ENCODE peak calls at places on chromosome 5, in four cellular contexts. B is endothelial cell of umbilical vein, Q is IMR-90, T is K562. C is an unnamed sample.
A peak's percentile ranks its signal among the peaks of the same experiment; 100 is the strongest.

GRCh38 chr5:180116441-180117377 is 45.1 kb upstream of the RNF130 start:
- DNase-seq in B (no peak), Q (no peak), T (no peak), C (no peak)

GRCh38 chr5:168364738-168365550 is 73.5 kb downstream of the WWC1 start:
- DNase-seq in B (no peak), Q (peak; percentile 63), T (no peak), C (no peak)

GRCh38 chr5:130520211-130520610 is 615.9 kb downstream of the CHSY3 start:
- DNase-seq in B (no peak), Q (no peak), T (no peak), C (no peak)

GRCh38 chr5:67095346-67095871 is 101.2 kb downstream of the CD180 start:
- DNase-seq in B (peak; percentile 78), Q (peak; percentile 33), T (no peak), C (no peak)

GRCh38 chr5:74336286-74336685 is 304.2 kb downstream of the ENC1 start:
- DNase-seq in B (no peak), Q (no peak), T (no peak), C (no peak)

GRCh38 chr5:35183243-35183955 is 46.9 kb downstream of the PRLR start:
- DNase-seq in B (peak; percentile 4), Q (peak; percentile 60), T (no peak), C (no peak)

GRCh38 chr5:124649548-124650501 is 96.6 kb downstream of the ZNF608 start:
- DNase-seq in B (peak; percentile 98), Q (peak; percentile 93), T (peak; percentile 23), C (no peak)

GRCh38 chr5:104186100-104186499 is 623.5 kb upstream of the NUDT12 start:
- DNase-seq in B (no peak), Q (no peak), T (no peak), C (peak; percentile 36)

GRCh38 chr5:96318569-96319100 is 114.4 kb downstream of the PCSK1 start:
- DNase-seq in B (peak; percentile 33), Q (no peak), T (no peak), C (no peak)

GRCh38 chr5:96316017-96316416 is 117.0 kb downstream of the PCSK1 start:
- DNase-seq in B (no peak), Q (peak; percentile 68), T (no peak), C (no peak)

GRCh38 chr5:96312383-96312782 is 120.7 kb downstream of the PCSK1 start:
- DNase-seq in B (no peak), Q (no peak), T (no peak), C (no peak)

GRCh38 chr5:96316487-96316886 is 116.6 kb downstream of the PCSK1 start:
- DNase-seq in B (no peak), Q (no peak), T (no peak), C (no peak)

GRCh38 chr5:96315431-96315830 is 117.6 kb downstream of the PCSK1 start:
- DNase-seq in B (no peak), Q (no peak), T (no peak), C (no peak)
- H3K9me1 ChIP-seq in B (no peaks in the 10 kb centered on the region), Q (peaks cover 3% of the 10 kb centered on the region), T (no peaks in the 10 kb centered on the region), C (no peaks in the 10 kb centered on the region)

DNA sequence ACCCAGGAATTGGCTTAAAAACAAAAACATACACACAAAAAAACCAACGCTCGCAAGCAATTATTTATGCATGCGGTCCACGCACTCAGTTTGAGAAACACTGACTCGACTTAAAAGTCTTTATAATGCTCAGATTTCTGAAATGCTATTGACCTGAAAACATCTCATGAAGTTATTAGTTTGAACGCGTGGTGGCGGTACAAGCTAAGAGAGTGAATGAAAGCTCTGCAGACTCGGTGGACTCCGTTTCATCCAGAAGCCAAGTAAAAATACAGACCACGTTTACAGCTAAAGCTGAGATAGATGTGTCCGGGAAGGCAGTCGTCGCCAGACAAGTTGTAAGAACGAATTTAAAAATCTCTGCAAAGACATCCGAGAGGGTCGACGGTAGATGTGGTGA is at the start of gene PCDHB6:
- DNase-seq in B (peak; percentile 3), Q (peak; percentile 3), T (no peak), C (no peak)
- TF ChIP-seq CTCF in B (peak; percentile 9), Q (no peak), T (peak; percentile 21), C (no peak)

GRCh38 chr5:137761560-137761959 is 7.4 kb upstream of the HNRNPA0 start:
- DNase-seq in B (no peak), Q (no peak), T (no peak), C (no peak)

GRCh38 chr5:137758121-137758520 is 4.0 kb upstream of the HNRNPA0 start:
- DNase-seq in B (no peak), Q (no peak), T (no peak), C (no peak)

GRCh38 chr5:137761020-137761516 is 6.9 kb upstream of the HNRNPA0 start:
- DNase-seq in B (no peak), Q (no peak), T (no peak), C (no peak)

GRCh38 chr5:137758719-137759312 is 4.7 kb upstream of the HNRNPA0 start:
- DNase-seq in B (no peak), Q (no peak), T (no peak), C (peak; percentile 33)

GRCh38 chr5:137760294-137761019 is 6.3 kb upstream of the HNRNPA0 start:
- DNase-seq in B (no peak), Q (no peak), T (no peak), C (no peak)
- H3K9me1 ChIP-seq in B (no peaks in the 10 kb centered on the region), Q (peaks cover 3% of the 10 kb centered on the region), T (no peaks in the 10 kb centered on the region), C (no peaks in the 10 kb centered on the region)

DNA sequence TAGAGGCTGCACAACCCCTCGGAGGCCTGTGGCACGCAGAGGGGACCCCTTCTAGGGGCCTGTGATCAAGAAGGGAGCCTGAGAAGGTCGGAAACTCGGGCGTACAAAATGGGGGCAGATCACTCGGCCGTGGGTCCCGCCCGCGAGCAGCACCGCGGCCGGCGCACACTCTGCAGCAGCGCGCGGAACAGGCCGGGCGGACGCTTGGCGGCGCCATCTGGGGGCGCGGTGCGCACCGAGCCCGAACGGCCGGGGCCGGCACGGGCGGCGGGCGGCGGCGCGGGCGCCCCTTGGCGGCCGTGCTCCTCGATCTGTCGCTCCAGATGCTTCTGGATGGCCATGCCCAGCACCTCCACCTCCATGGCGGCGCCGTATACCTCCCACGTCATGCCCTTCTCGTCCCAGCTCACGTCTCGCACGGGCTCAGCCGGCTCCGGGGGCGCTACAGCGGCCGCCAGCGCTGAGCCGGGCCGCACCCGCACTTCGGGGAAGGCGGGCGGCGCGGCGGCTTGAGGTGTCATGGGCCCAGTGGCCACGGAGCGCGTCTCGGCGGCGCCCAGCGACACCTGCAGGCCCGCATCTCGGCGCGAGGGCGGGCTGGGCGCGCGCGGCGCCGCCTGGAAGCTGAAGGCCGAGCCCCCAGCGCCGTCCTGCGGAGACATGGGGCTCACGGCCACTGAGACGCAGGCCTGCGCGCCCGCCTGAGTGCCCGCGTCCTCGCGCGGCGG is 13.1 kb downstream of the GPRIN1 start:
- DNase-seq in B (peak; percentile 60), Q (no peak), T (no peak), C (no peak)
- TF ChIP-seq CTCF in B (no peak), Q (no peak), T (no peak), C (no peak)

DNA sequence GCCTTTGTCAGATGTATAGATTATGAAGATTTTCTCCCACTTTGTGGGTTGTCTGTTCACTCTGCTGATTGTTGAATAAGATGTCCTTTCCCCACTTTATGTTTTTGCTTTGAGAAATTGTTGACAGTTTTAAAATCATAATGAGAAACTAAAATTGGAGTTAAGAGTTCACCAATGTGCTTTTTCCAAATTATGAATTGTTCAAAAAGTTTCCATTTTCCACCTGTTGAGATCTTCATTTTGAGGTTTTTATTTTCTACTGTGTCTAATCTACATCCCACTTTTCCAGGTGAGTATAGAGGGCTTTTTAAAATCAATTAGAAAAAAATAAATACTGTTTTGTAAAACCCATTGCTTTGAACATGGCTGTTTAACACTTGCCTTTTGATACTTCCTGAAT is 55.8 kb downstream of the LNPEP start:
- DNase-seq in B (no peak), Q (no peak), T (no peak), C (no peak)
- H3K9me1 ChIP-seq in B (no peaks in the 10 kb centered on the region), Q (peaks cover 3% of the 10 kb centered on the region), T (no peaks in the 10 kb centered on the region), C (no peaks in the 10 kb centered on the region)

DNA sequence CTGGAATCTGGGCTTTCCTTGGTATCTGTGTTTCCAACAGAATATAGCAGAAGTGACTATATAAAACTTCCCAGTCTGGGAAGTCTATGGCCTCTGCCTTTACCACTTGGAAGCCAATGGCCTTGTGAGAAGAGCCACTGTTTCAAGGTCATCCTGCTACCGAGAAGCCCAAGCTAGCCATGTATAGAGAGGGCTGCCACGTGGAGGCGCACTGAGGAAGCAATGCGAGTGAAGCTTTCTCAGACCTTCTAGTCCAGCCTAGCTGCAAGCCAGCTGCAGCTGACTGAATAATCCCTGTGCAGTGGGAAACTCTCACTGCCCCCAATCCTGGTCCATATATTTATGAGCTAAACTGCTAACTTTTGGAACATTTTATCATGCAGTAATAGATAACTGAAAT is 661.8 kb upstream of the RIOK2 start:
- DNase-seq in B (no peak), Q (no peak), T (no peak), C (no peak)
- TF ChIP-seq CTCF in B (no peak), Q (no peak), T (no peak), C (peak; percentile 3)

DNA sequence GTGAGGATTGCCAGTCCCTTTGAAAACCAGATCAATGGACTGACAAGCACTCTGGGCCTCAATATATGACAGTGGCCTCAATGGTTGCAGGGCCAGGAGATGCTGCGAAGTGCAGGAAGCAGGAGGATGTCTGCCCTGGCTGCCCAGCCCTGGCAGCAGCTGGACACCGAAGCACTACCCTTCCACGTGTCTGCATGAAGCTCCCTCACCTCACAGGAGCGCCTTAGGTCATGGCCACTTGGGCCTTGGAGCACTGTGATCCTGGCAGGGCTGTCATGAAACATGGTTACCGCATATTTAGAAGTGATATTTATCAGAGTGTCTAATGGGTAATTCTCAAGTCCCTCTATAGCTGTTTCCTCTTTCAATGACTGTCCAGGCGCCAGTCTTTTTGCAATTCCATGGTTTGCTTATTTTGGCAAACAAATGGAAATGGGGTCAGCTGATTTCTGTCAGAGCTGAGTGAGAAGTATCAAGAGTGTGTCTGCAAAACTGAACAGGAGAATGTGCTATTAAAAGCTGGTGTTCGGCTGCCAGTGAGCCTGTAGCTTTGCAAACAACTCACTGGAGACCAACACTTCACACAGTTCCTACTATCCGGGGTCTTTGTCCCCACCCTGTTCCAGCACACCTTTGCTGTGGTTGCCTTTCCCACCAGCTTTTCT is 285.9 kb downstream of the KIF4B start:
- DNase-seq in B (no peak), Q (no peak), T (no peak), C (no peak)
- H3K9me1 ChIP-seq in B (no peaks in the 10 kb centered on the region), Q (no peaks in the 10 kb centered on the region), T (no peaks in the 10 kb centered on the region), C (no peaks in the 10 kb centered on the region)

C was measured in keratinocyte.